ENCODE peak calls at places on chromosome 20, in six cellular contexts. B is IMR-90, Y is A549, T is K562, W is GM12878, E is HepG2. Z is an unnamed sample.

GRCh38 chr20:41513829-41514228 is 104.3 kb downstream of the CHD6 start:
- DNase-seq in Y (no peak), T (no peak), W (no peak), B (no peak), E (no peak), Z (no peak)

GRCh38 chr20:17941826-17942196 is 26.8 kb downstream of the SNX5 start:
- DNase-seq in T (no peak), W (no peak), E (no peak), B (no peak), Y (no peak), Z (no peak)

GRCh38 chr20:63085087-63085861 is 78.5 kb upstream of the BHLHE23 start:
- DNase-seq in W (no peak), E (no peak), Y (no peak), B (no peak), T (no peak), Z (no peak)

GRCh38 chr20:5448449-5449118 is 131.8 kb upstream of the PROKR2 start:
- DNase-seq in T (peak), E (peak), Y (peak), W (no peak), B (peak), Z (peak)

GRCh38 chr20:51495921-51496545 is 46.5 kb downstream of the NFATC2 start:
- DNase-seq in Y (no peak), E (no peak), W (no peak), T (no peak), B (no peak), Z (no peak)

GRCh38 chr20:44910690-44911262 is 916 bp downstream of the PABPC1L start:
- DNase-seq in W (no peak), Y (peak), E (peak), B (no peak), T (no peak), Z (no peak)

GRCh38 chr20:22815206-22815551 is 219.9 kb upstream of the SSTR4 start:
- DNase-seq in W (no peak), T (no peak), B (no peak), E (no peak), Y (no peak), Z (no peak)

GRCh38 chr20:19114410-19114809 is 98.0 kb upstream of the SLC24A3 start:
- DNase-seq in B (no peak), E (no peak), T (no peak), W (peak), Y (no peak), Z (no peak)

GRCh38 chr20:57821930-57822329 is 112.1 kb upstream of the PMEPA1 start:
- DNase-seq in E (no peak), W (no peak), Y (no peak), T (no peak), B (no peak), Z (no peak)

GRCh38 chr20:50237349-50237748 is 46.7 kb downstream of the CEBPB start:
- DNase-seq in W (no peak), T (no peak), E (peak), B (no peak), Y (no peak), Z (no peak)

GRCh38 chr20:4959582-4959981 is 41.7 kb downstream of the SLC23A2 start:
- DNase-seq in Y (no peak), T (no peak), B (peak), W (no peak), E (no peak), Z (no peak)

GRCh38 chr20:45964024-45964423 is 8.0 kb downstream of the ZNF335 start:
- DNase-seq in W (no peak), T (no peak), Y (no peak), E (no peak), B (no peak), Z (no peak)

GRCh38 chr20:652611-653109 is 340 bp downstream of the SRXN1 start:
- DNase-seq in Y (no peak), W (no peak), T (no peak), B (peak), E (no peak), Z (no peak)

GRCh38 chr20:8749986-8750385 is 318.9 kb upstream of the PLCB4 start:
- DNase-seq in E (no peak), W (no peak), T (no peak), Y (no peak), B (peak), Z (no peak)

GRCh38 chr20:59460352-59460751 is 144.0 kb upstream of the PHACTR3 start:
- DNase-seq in E (no peak), W (no peak), Y (no peak), B (no peak), T (no peak), Z (no peak)

GRCh38 chr20:59459586-59459985 is 144.8 kb upstream of the PHACTR3 start:
- DNase-seq in B (no peak), T (no peak), W (no peak), Y (no peak), E (no peak), Z (no peak)

GRCh38 chr20:59458645-59459044 is 145.7 kb upstream of the PHACTR3 start:
- DNase-seq in E (no peak), B (no peak), T (peak), W (no peak), Y (no peak), Z (no peak)

GRCh38 chr20:59463541-59463940 is 140.8 kb upstream of the PHACTR3 start:
- DNase-seq in W (no peak), B (no peak), T (no peak), Y (no peak), E (no peak), Z (no peak)

GRCh38 chr20:59462249-59462648 is 142.1 kb upstream of the PHACTR3 start:
- DNase-seq in B (no peak), E (no peak), W (no peak), T (no peak), Y (no peak), Z (no peak)
- TF ChIP-seq BHLHE40 in B (no peak), E (no peak), W (no peak), T (no peak), Y (no peak), Z (no peak)

GRCh38 chr20:20211274-20211987 is 156.5 kb upstream of the INSM1 start:
- DNase-seq in Y (no peak), B (no peak), E (no peak), W (no peak), T (no peak), Z (peak)
- TF ChIP-seq BHLHE40 in Y (no peak), B (no peak), E (no peak), W (no peak), T (no peak), Z (no peak)

GRCh38 chr20:34512955-34513419 is 3.2 kb upstream of the DYNLRB1 start:
- DNase-seq in E (no peak), B (no peak), Y (no peak), T (no peak), W (no peak), Z (no peak)
- TF ChIP-seq BHLHE40 in E (no peak), B (no peak), Y (no peak), T (no peak), W (no peak), Z (no peak)

GRCh38 chr20:24875078-24875477 is 74.0 kb upstream of the CST7 start:
- DNase-seq in W (no peak), E (no peak), T (no peak), B (no peak), Y (no peak), Z (no peak)
- TF ChIP-seq BHLHE40 in W (no peak), E (no peak), T (no peak), B (no peak), Y (no peak), Z (no peak)

GRCh38 chr20:36629719-36630340 is 16.2 kb downstream of the SLA2 start:
- DNase-seq in Y (no peak), B (no peak), W (no peak), E (no peak), T (no peak), Z (no peak)
- TF ChIP-seq BHLHE40 in Y (no peak), B (no peak), W (no peak), E (no peak), T (no peak), Z (no peak)

GRCh38 chr20:32437391-32438074 is 79.4 kb downstream of the ASXL1 start:
- DNase-seq in B (no peak), T (no peak), E (peak), Y (peak), W (no peak), Z (no peak)

GRCh38 chr20:32436968-32437367 is 78.8 kb downstream of the ASXL1 start:
- DNase-seq in E (no peak), B (no peak), Y (no peak), W (no peak), T (no peak), Z (no peak)

GRCh38 chr20:32440069-32440757 is 82.1 kb downstream of the ASXL1 start:
- DNase-seq in E (no peak), W (no peak), B (no peak), T (no peak), Y (no peak), Z (no peak)

GRCh38 chr20:32439132-32439829 is 81.2 kb downstream of the ASXL1 start:
- DNase-seq in Y (no peak), T (no peak), W (no peak), B (peak), E (no peak), Z (no peak)

DNA sequence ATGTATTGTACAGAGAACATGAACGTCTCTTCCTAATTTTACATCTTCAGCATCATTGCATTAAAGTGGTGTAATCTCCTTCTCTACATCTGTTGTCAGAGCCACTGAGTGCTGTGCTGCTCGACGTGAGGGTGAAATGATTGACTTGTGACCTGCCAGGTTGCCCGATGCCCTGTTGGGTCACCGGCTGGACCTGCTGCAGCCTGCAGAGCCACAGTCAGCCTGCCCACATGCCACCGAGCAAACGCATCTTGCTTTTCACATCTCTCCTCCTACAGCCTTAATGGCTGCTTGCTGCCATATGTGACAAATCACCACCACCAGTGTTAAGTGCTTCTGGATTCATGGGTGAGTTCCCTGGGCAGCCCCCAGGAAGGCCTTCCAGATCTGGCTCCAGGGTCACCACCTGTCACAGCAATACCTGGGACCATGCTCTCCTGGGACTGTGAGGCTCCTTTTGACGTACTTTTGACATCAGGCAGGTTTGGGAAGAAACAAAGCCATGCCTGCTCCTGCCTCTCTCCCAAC is 80.3 kb downstream of the ASXL1 start:
- DNase-seq in W (no peak), T (no peak), Y (no peak), B (no peak), E (no peak), Z (no peak)
- TF ChIP-seq BHLHE40 in W (no peak), T (no peak), Y (no peak), B (no peak), E (no peak), Z (no peak)

DNA sequence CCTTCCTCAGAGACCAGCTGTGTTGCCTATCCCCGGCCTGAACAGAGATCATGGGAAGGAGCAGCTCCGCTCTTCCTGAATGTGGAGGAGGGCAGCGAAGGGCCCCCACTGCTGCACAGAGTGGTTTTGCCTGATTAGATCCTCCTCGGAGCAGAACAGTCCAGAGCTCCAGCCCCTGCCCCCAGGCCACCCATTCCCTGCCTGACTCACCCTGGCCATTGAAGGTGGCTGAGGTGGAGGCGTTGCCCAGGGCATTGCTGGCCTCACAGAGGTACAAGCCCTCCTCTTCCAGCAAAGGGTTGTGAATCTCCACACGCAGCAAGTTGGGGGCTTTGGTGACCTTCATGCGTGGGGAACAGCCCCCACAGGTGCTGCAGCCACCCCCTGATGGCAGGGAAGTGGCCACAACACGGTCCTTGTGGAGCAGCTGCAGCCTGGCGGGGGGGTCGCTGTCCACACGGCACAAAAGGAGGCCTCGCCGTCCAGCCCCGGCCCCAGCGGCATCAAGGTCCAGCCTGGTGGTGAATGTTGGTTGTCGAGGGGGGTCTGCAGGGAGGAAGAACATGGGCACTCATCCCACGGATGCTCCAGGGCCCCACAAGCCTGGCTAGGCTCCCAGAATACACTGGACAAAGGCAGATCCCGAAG is 14.7 kb downstream of the SIGLEC1 start:
- DNase-seq in W (no peak), Y (no peak), T (no peak), B (no peak), E (no peak), Z (no peak)
- TF ChIP-seq BHLHE40 in W (no peak), Y (no peak), T (no peak), B (no peak), E (no peak), Z (no peak)

Z was measured in HEK293T.